ENCODE peak calls at places on chromosomes 13 and 19, in seven cellular contexts. One of them, this sample, is unnamed.

GRCh38 chr13:42146359-42146758 is 97.9 kb downstream of the DGKH start:
- DNase-seq in heart left ventricle: no peak
- DNase-seq in lung: no peak
- DNase-seq in tibial artery: no peak
- DNase-seq in H1: no peak
- DNase-seq in aorta: no peak
- DNase-seq in pancreas: no peak
- DNase-seq in this sample: no peak

GRCh38 chr19:33778089-33778791 is 18.4 kb upstream of the KCTD15 start:
- DNase-seq in H1: no peak
- DNase-seq in aorta: peak
- DNase-seq in heart left ventricle: peak
- DNase-seq in tibial artery: peak
- DNase-seq in pancreas: peak
- DNase-seq in lung: peak
- DNase-seq in this sample: peak

GRCh38 chr13:32790731-32791130 is 204.5 kb downstream of the PDS5B start:
- DNase-seq in heart left ventricle: no peak
- DNase-seq in H1: no peak
- DNase-seq in tibial artery: no peak
- DNase-seq in lung: no peak
- DNase-seq in pancreas: no peak
- DNase-seq in aorta: no peak
- DNase-seq in this sample: no peak

GRCh38 chr13:101829484-101829883 is 377.0 kb downstream of the ITGBL1 start:
- DNase-seq in pancreas: no peak
- DNase-seq in tibial artery: no peak
- DNase-seq in lung: no peak
- DNase-seq in H1: no peak
- DNase-seq in heart left ventricle: no peak
- DNase-seq in aorta: no peak
- DNase-seq in this sample: no peak

GRCh38 chr19:33089061-33089460 is 8.1 kb downstream of the GPATCH1 start:
- DNase-seq in H1: no peak
- DNase-seq in tibial artery: no peak
- DNase-seq in pancreas: no peak
- DNase-seq in heart left ventricle: no peak
- DNase-seq in lung: no peak
- DNase-seq in aorta: no peak
- DNase-seq in this sample: no peak

GRCh38 chr13:58933475-58933874 is 1230.3 kb downstream of the DIAPH3 start:
- DNase-seq in tibial artery: no peak
- DNase-seq in heart left ventricle: no peak
- DNase-seq in pancreas: no peak
- DNase-seq in lung: no peak
- DNase-seq in H1: no peak
- DNase-seq in aorta: no peak
- DNase-seq in this sample: no peak

GRCh38 chr19:38298841-38299680 is 5.0 kb upstream of the C19orf33 start:
- DNase-seq in H1: no peak
- DNase-seq in heart left ventricle: peak
- DNase-seq in pancreas: no peak
- DNase-seq in aorta: no peak
- DNase-seq in tibial artery: no peak
- DNase-seq in lung: no peak
- DNase-seq in this sample: no peak

GRCh38 chr13:48661112-48661511 is 7.4 kb downstream of the CYSLTR2 start:
- DNase-seq in H1: no peak
- DNase-seq in lung: no peak
- DNase-seq in tibial artery: no peak
- DNase-seq in aorta: no peak
- DNase-seq in pancreas: no peak
- DNase-seq in heart left ventricle: no peak
- DNase-seq in this sample: no peak

GRCh38 chr19:50332014-50332263 is 2.8 kb upstream of the KCNC3 start:
- DNase-seq in H1: no peak
- DNase-seq in heart left ventricle: no peak
- DNase-seq in aorta: peak
- DNase-seq in tibial artery: no peak
- DNase-seq in pancreas: no peak
- DNase-seq in lung: no peak
- DNase-seq in this sample: peak

GRCh38 chr19:28397311-28397710 is 815.6 kb downstream of the UQCRFS1 start:
- DNase-seq in heart left ventricle: no peak
- DNase-seq in tibial artery: no peak
- DNase-seq in lung: no peak
- DNase-seq in H1: no peak
- DNase-seq in aorta: no peak
- DNase-seq in pancreas: no peak
- DNase-seq in this sample: no peak

GRCh38 chr13:100674363-100674847 is at the start of gene TMTC4:
- DNase-seq in heart left ventricle: no peak
- DNase-seq in H1: no peak
- DNase-seq in lung: no peak
- DNase-seq in aorta: no peak
- DNase-seq in tibial artery: no peak
- DNase-seq in pancreas: no peak
- DNase-seq in this sample: no peak

GRCh38 chr19:30626567-30626966 is 254.4 kb downstream of the ZNF536 start:
- DNase-seq in H1: no peak
- DNase-seq in lung: no peak
- DNase-seq in pancreas: no peak
- DNase-seq in heart left ventricle: no peak
- DNase-seq in aorta: no peak
- DNase-seq in tibial artery: no peak
- DNase-seq in this sample: no peak
- H3K4me3 ChIP-seq in H1: no peak
- H3K4me3 ChIP-seq in lung: no peak
- H3K4me3 ChIP-seq in pancreas: no peak
- H3K4me3 ChIP-seq in heart left ventricle: no peak
- H3K4me3 ChIP-seq in aorta: no peak
- H3K4me3 ChIP-seq in tibial artery: no peak
- H3K4me3 ChIP-seq in this sample: no peak

GRCh38 chr19:6402834-6403608 is 10.1 kb upstream of the GTF2F1 start:
- DNase-seq in aorta: no peak
- DNase-seq in H1: no peak
- DNase-seq in heart left ventricle: no peak
- DNase-seq in pancreas: no peak
- DNase-seq in tibial artery: no peak
- DNase-seq in lung: no peak
- DNase-seq in this sample: no peak
- H3K4me3 ChIP-seq in aorta: no peak
- H3K4me3 ChIP-seq in H1: no peak
- H3K4me3 ChIP-seq in heart left ventricle: no peak
- H3K4me3 ChIP-seq in pancreas: no peak
- H3K4me3 ChIP-seq in tibial artery: no peak
- H3K4me3 ChIP-seq in lung: no peak
- H3K4me3 ChIP-seq in this sample: no peak

GRCh38 chr19:51570962-51571575 is at the start of gene ZNF175:
- DNase-seq in heart left ventricle: peak
- DNase-seq in H1: peak
- DNase-seq in lung: peak
- DNase-seq in tibial artery: peak
- DNase-seq in pancreas: peak
- DNase-seq in aorta: peak
- DNase-seq in this sample: peak

GRCh38 chr19:51572908-51573307 is 1.8 kb downstream of the ZNF175 start:
- DNase-seq in tibial artery: no peak
- DNase-seq in H1: no peak
- DNase-seq in pancreas: no peak
- DNase-seq in lung: no peak
- DNase-seq in heart left ventricle: no peak
- DNase-seq in aorta: no peak
- DNase-seq in this sample: no peak

GRCh38 chr19:51571599-51571998 is 516 bp downstream of the ZNF175 start:
- DNase-seq in H1: no peak
- DNase-seq in heart left ventricle: no peak
- DNase-seq in pancreas: no peak
- DNase-seq in tibial artery: no peak
- DNase-seq in lung: no peak
- DNase-seq in aorta: no peak
- DNase-seq in this sample: no peak

GRCh38 chr19:51573331-51573730 is 2.2 kb downstream of the ZNF175 start:
- DNase-seq in tibial artery: no peak
- DNase-seq in aorta: no peak
- DNase-seq in heart left ventricle: no peak
- DNase-seq in pancreas: no peak
- DNase-seq in lung: no peak
- DNase-seq in H1: no peak
- DNase-seq in this sample: no peak

GRCh38 chr19:51572415-51572814 is 1.3 kb downstream of the ZNF175 start:
- DNase-seq in lung: no peak
- DNase-seq in H1: no peak
- DNase-seq in pancreas: no peak
- DNase-seq in heart left ventricle: no peak
- DNase-seq in tibial artery: no peak
- DNase-seq in aorta: no peak
- DNase-seq in this sample: no peak
- H3K4me3 ChIP-seq in lung: no peak
- H3K4me3 ChIP-seq in H1: no peak
- H3K4me3 ChIP-seq in pancreas: peak
- H3K4me3 ChIP-seq in heart left ventricle: peak
- H3K4me3 ChIP-seq in tibial artery: peak
- H3K4me3 ChIP-seq in aorta: no peak
- H3K4me3 ChIP-seq in this sample: peak

GRCh38 chr13:110303644-110304043 is 3.3 kb downstream of the COL4A1 start:
- DNase-seq in lung: no peak
- DNase-seq in aorta: no peak
- DNase-seq in heart left ventricle: no peak
- DNase-seq in tibial artery: no peak
- DNase-seq in H1: no peak
- DNase-seq in pancreas: no peak
- DNase-seq in this sample: no peak
- H3K4me3 ChIP-seq in lung: no peak
- H3K4me3 ChIP-seq in aorta: no peak
- H3K4me3 ChIP-seq in heart left ventricle: peak
- H3K4me3 ChIP-seq in tibial artery: peak
- H3K4me3 ChIP-seq in H1: no peak
- H3K4me3 ChIP-seq in pancreas: no peak
- H3K4me3 ChIP-seq in this sample: no peak

DNA sequence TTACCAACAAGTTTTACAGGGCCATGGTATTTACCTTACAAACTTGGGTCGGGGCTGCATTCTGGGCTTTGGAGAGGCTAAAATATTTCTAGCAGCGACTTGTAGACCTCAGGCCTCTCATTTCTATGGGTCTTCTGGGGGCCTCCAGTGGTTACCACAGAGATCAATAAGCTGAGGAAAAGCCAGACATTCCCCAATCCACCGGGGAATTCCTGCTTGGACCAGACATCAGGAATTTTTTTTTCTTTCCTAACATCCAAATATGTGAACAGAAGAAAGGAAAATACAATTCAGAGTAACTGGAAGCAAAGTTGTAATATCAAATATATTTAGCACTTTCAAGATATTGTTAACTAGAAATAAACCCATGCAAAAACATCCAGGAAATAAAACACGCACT is 1.5 kb downstream of the DZIP1 start:
- DNase-seq in pancreas: no peak
- DNase-seq in lung: no peak
- DNase-seq in H1: no peak
- DNase-seq in heart left ventricle: no peak
- DNase-seq in tibial artery: no peak
- DNase-seq in aorta: no peak
- DNase-seq in this sample: no peak
- H3K4me3 ChIP-seq in pancreas: peak
- H3K4me3 ChIP-seq in lung: no peak
- H3K4me3 ChIP-seq in H1: peak
- H3K4me3 ChIP-seq in heart left ventricle: peak
- H3K4me3 ChIP-seq in tibial artery: peak
- H3K4me3 ChIP-seq in aorta: peak
- H3K4me3 ChIP-seq in this sample: no peak

This sample was measured in right lobe of liver.